ENCODE peak calls at places on chromosomes 1 and 21, in nine cellular contexts. L, E, M, B, F, Y, T, S and H are unnamed samples.

GRCh38 chr1:6911974-6912373 is 126.7 kb downstream of the CAMTA1 start:
- DNase-seq in L (no peak), E (no peak), M (no peak), B (no peak), F (peak; percentile 63), Y (peak; percentile 6), T (no peak), S (no peak), H (no peak)

GRCh38 chr21:33196956-33197374 is 32.8 kb upstream of the IFNAR2 start:
- DNase-seq in L (peak; percentile 17), E (peak; percentile 83), M (peak; percentile 80), B (peak; percentile 56), F (peak; percentile 55), Y (peak; percentile 77), T (peak; percentile 79), S (peak; percentile 49), H (peak; percentile 46)

GRCh38 chr1:116574581-116575291 is 3.9 kb upstream of the CD58 start:
- DNase-seq in L (peak; percentile 27), E (peak; percentile 83), M (peak; percentile 73), B (peak; percentile 31), F (peak; percentile 62), Y (peak; percentile 81), T (peak; percentile 73), S (peak; percentile 68), H (no peak)

GRCh38 chr1:116360435-116361173 is 12.4 kb upstream of the ATP1A1 start:
- DNase-seq in L (no peak), E (no peak), M (peak; percentile 48), B (no peak), F (peak; percentile 27), Y (peak; percentile 48), T (no peak), S (peak; percentile 48), H (no peak)

GRCh38 chr1:179229214-179230140 is at the start of gene ABL2:
- DNase-seq in L (peak; percentile 46), E (peak; percentile 83), M (peak; percentile 49), B (peak; percentile 53), F (no peak), Y (no peak), T (peak; percentile 78), S (peak; percentile 41), H (no peak)

GRCh38 chr1:227789042-227789880 is 26.2 kb upstream of the PRSS38 start:
- DNase-seq in L (no peak), E (no peak), M (no peak), B (no peak), F (no peak), Y (no peak), T (peak; percentile 58), S (peak; percentile 67), H (no peak)

GRCh38 chr21:43921979-43922945 is 57.2 kb downstream of the AGPAT3 start:
- DNase-seq in L (peak; percentile 43), E (no peak), M (no peak), B (no peak), F (peak; percentile 42), Y (peak; percentile 57), T (peak; percentile 83), S (no peak), H (no peak)

GRCh38 chr1:41135196-41135947 is 106.7 kb downstream of the SCMH1 start:
- DNase-seq in L (no peak), E (no peak), M (no peak), B (no peak), F (no peak), Y (no peak), T (no peak), S (no peak), H (no peak)

GRCh38 chr1:4460651-4461050 is 193.8 kb upstream of the AJAP1 start:
- DNase-seq in L (no peak), E (no peak), M (no peak), B (no peak), F (no peak), Y (no peak), T (no peak), S (no peak), H (no peak)

GRCh38 chr1:2324553-2325366 is 66.6 kb downstream of the MORN1 start:
- DNase-seq in L (no peak), E (no peak), M (no peak), B (no peak), F (no peak), Y (no peak), T (no peak), S (no peak), H (no peak)

GRCh38 chr1:54012862-54013261 is 5.1 kb downstream of the LDLRAD1 start:
- DNase-seq in L (no peak), E (no peak), M (no peak), B (no peak), F (no peak), Y (no peak), T (peak; percentile 15), S (no peak), H (no peak)

GRCh38 chr1:207713529-207713928 is 38.3 kb upstream of the CD46 start:
- DNase-seq in L (no peak), E (no peak), M (no peak), B (no peak), F (no peak), Y (no peak), T (no peak), S (no peak), H (no peak)

GRCh38 chr21:42038826-42039425 is 28.8 kb upstream of the ZBTB21 start:
- DNase-seq in L (no peak), E (no peak), M (peak; percentile 24), B (no peak), F (peak; percentile 78), Y (peak; percentile 5), T (no peak), S (peak; percentile 68), H (no peak)